ENCODE peak calls at places on chromosomes 5 and 9, in four cellular contexts. O, Q, G and W are unnamed samples.

GRCh38 chr5:129906177-129906887 is 2.1 kb downstream of the CHSY3 start:
- DNase-seq in O (peak), Q (peak), G (no peak), W (no peak)

GRCh38 chr5:72178910-72179815 is 71.9 kb downstream of the MAP1B start:
- DNase-seq in O (peak), Q (peak), G (no peak), W (no peak)

GRCh38 chr9:89037891-89038290 is 46.6 kb downstream of the S1PR3 start:
- DNase-seq in O (no peak), Q (no peak), G (no peak), W (no peak)

GRCh38 chr5:1224631-1225030 is 550 bp upstream of the SLC6A18 start:
- DNase-seq in O (no peak), Q (no peak), G (no peak), W (no peak)

GRCh38 chr9:111034573-111035539 is 3.4 kb downstream of the LPAR1 start:
- DNase-seq in O (no peak), Q (no peak), G (no peak), W (no peak)

GRCh38 chr5:75640826-75641225 is 29.6 kb downstream of the ANKDD1B start:
- DNase-seq in O (peak), Q (no peak), G (no peak), W (no peak)

GRCh38 chr5:83376461-83376860 is 95.1 kb upstream of the VCAN start:
- DNase-seq in O (no peak), Q (no peak), G (no peak), W (no peak)

GRCh38 chr5:55925677-55926076 is 69.1 kb downstream of the IL6ST start:
- DNase-seq in O (no peak), Q (no peak), G (no peak), W (no peak)

GRCh38 chr9:137166242-137167112 is 3.4 kb downstream of the LRRC26 start:
- DNase-seq in O (no peak), Q (no peak), G (no peak), W (no peak)

GRCh38 chr5:179267671-179268071 is 77.6 kb downstream of the ADAMTS2 start:
- DNase-seq in O (no peak), Q (no peak), G (no peak), W (no peak)

GRCh38 chr9:125145425-125145824 is 2.1 kb upstream of the SCAI start:
- DNase-seq in O (no peak), Q (no peak), G (no peak), W (no peak)

GRCh38 chr9:125141251-125141650 is 2.1 kb downstream of the SCAI start:
- DNase-seq in O (peak), Q (no peak), G (no peak), W (no peak)

GRCh38 chr9:125142560-125143376 is 560 bp downstream of the SCAI start:
- DNase-seq in O (no peak), Q (peak), G (no peak), W (peak)

GRCh38 chr9:125141751-125142150 is 1.6 kb downstream of the SCAI start:
- DNase-seq in O (no peak), Q (no peak), G (no peak), W (no peak)

DNA sequence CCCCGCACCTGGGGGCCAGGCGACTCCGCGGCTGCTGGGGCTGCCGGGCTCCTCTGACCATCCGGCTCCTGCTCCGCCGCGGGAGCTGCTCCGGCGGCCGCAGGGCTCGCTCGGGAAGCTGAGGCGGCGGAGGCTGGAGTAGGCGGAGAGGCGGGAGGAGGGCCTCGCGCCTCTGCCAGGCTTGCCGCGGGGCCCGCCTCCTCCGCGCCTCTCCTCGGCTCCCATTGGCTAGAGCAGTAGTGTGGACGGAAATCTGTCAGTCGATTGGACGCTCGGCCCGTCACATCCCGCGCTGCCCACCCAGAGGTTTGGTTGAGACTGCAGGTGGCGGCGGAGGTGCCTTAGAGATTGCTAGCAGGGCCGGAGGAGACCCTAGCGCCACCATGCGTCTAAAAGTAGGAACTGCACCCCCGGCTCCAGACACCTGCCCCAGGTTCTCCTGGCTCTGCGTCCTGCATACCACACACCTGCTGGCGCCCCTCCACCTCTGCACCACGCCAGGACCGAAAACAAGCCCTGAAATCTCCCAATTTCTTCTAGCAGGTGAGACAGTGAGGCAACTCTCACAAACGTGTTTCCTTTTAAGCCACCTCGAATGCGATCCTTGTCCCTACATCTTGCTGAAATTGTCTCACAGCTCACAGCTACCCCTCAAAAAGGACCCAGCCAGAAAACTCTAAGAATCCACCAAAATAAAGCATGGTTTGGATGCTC is at the start of gene SCAI:
- DNase-seq in O (peak), Q (peak), G (peak), W (peak)
- H3K9ac ChIP-seq in O (peak), Q (peak), G (peak), W (peak)

GRCh38 chr5:15499528-15500325 is at the start of gene FBXL7:
- DNase-seq in O (peak), Q (peak), G (no peak), W (peak)
- TF ChIP-seq EZH2 in O (no peak), Q (peak), G (no peak), W (no peak)

DNA sequence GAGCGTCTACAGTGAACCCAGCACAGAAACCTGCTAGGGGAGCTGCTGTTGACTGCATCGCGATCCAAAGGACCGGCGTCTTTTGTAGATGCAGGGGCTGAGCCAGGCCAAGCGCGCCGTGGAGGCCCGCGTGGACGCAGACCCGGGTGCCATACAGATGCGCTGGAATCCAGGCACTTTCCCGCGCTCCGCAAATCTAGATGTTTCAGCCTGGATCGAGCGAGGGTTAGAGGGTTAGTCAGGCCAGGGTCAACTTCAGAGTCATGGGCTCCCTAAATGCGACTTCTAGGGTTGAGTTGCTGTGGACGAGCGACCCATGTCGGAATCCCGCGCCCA is 941 bp upstream of the TCF7 start:
- DNase-seq in O (no peak), Q (no peak), G (no peak), W (no peak)
- H3K9ac ChIP-seq in O (no peak), Q (no peak), G (peak), W (no peak)

GRCh38 chr9:121599872-121600585 is 51.4 kb upstream of the DAB2IP start:
- DNase-seq in O (no peak), Q (peak), G (no peak), W (no peak)
- TF ChIP-seq EZH2 in O (peak), Q (peak), G (no peak), W (no peak)

GRCh38 chr5:36969700-36970395 is 93.3 kb downstream of the NIPBL start:
- DNase-seq in O (no peak), Q (no peak), G (no peak), W (no peak)

DNA sequence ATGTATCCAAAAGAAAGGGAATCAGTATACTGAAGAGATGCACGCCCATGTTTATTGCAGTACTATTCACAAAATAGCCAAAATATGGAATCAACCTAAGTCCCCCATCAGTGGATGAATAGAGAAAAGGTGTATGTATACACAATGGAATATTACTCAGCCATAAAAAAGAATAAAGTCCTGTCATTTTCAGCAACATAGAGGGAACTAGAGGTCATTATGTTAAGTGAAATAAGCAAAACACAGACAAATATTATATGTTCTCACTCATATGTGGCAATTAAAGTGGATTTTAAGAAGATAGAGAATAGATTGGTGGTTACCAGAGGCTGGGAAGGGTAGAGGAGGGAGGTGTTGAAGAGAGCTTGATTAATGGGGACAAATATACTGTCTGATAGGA is 88.6 kb downstream of the NIPBL start:
- DNase-seq in O (no peak), Q (no peak), G (no peak), W (no peak)
- H3K9ac ChIP-seq in O (no peak), Q (no peak), G (no peak), W (no peak)

GRCh38 chr5:84384604-84385575 is at the start of gene EDIL3:
- DNase-seq in O (peak), Q (peak), G (no peak), W (no peak)
- TF ChIP-seq EZH2 in O (no peak), Q (no peak), G (no peak), W (no peak)

DNA sequence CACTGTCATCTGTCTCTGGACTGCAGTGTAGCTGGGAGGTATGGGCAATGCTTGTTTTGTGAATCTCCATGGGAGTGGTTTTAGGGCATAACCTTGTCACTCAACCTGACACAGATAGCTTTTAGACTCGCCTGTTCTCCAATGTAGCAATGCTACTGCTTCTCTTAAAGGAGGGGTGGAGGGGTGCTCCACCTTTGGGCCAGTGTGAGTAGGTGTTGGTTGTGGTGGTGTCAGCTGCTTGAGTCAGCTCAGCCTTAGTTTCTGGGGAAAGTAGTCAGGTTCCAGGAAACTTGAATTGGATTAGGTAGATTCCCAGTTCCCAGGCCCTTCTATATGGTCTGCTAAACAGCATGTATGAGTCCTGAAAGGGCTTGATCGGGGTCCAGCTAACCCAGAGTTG is 91.2 kb upstream of the PLPPR1 start:
- DNase-seq in O (no peak), Q (no peak), G (no peak), W (no peak)
- H3K9ac ChIP-seq in O (no peak), Q (no peak), G (no peak), W (no peak)

DNA sequence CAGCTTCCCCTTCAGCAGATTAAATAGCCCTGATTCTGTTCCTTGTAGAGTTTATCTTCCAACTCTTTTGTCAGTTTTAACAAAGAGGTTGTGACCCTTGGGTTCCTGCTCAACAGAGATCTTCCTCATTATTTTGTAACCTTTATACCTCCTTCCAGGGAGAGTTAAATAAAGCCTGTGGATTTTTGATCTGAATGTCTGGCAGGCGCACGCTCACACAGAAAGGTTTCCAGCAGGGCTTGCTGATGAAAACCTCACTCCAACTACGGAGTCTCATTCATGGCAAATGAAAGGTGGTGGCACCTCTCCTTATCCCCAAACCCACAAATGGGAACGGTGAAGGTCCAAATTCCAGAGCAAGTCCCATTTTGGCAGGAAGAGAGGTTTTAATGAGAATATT is 129.0 kb downstream of the SREK1 start:
- DNase-seq in O (no peak), Q (peak), G (no peak), W (no peak)
- TF ChIP-seq EZH2 in O (no peak), Q (no peak), G (no peak), W (no peak)

GRCh38 chr5:173315495-173316352 is 12.5 kb downstream of the STC2 start:
- DNase-seq in O (peak), Q (peak), G (no peak), W (no peak)

GRCh38 chr5:173318338-173318737 is 9.9 kb downstream of the STC2 start:
- DNase-seq in O (no peak), Q (no peak), G (no peak), W (no peak)

GRCh38 chr5:173317852-173318251 is 10.4 kb downstream of the STC2 start:
- DNase-seq in O (no peak), Q (no peak), G (no peak), W (no peak)

GRCh38 chr5:173316463-173317020 is 11.7 kb downstream of the STC2 start:
- DNase-seq in O (no peak), Q (no peak), G (no peak), W (no peak)

GRCh38 chr5:173317091-173317685 is 11.0 kb downstream of the STC2 start:
- DNase-seq in O (no peak), Q (no peak), G (no peak), W (no peak)
- H3K9ac ChIP-seq in O (no peak), Q (no peak), G (no peak), W (no peak)